ENCODE peak calls at places on chromosomes 6 and 20, in ten cellular contexts. One of them, this sample, is unnamed. For H3K27me3 and H3K4me1, the result is how much of the 10 kb centered on the place peaks cover.

GRCh38 chr6:104686550-104687155 is 173.1 kb downstream of the HACE1 start:
- DNase-seq in heart right ventricle: no peak
- DNase-seq in tibial nerve: no peak
- DNase-seq in psoas muscle: no peak
- DNase-seq in IMR-90: no peak
- DNase-seq in left ventricle myocardium inferior: no peak
- DNase-seq in cardiac muscle cell: no peak
- DNase-seq in CD8-positive, alpha-beta T cell: no peak
- DNase-seq in A673: no peak
- DNase-seq in uterus: no peak
- DNase-seq in this sample: no peak

GRCh38 chr6:20129290-20130088 is 82.8 kb downstream of the MBOAT1 start:
- DNase-seq in psoas muscle: no peak
- DNase-seq in tibial nerve: no peak
- DNase-seq in A673: no peak
- DNase-seq in heart right ventricle: no peak
- DNase-seq in IMR-90: peak
- DNase-seq in cardiac muscle cell: no peak
- DNase-seq in uterus: no peak
- DNase-seq in CD8-positive, alpha-beta T cell: no peak
- DNase-seq in left ventricle myocardium inferior: no peak
- DNase-seq in this sample: no peak

GRCh38 chr6:128173290-128173689 is 272.4 kb upstream of the THEMIS start:
- DNase-seq in A673: no peak
- DNase-seq in IMR-90: peak
- DNase-seq in heart right ventricle: no peak
- DNase-seq in CD8-positive, alpha-beta T cell: no peak
- DNase-seq in psoas muscle: no peak
- DNase-seq in left ventricle myocardium inferior: no peak
- DNase-seq in tibial nerve: no peak
- DNase-seq in cardiac muscle cell: no peak
- DNase-seq in uterus: no peak
- DNase-seq in this sample: no peak

GRCh38 chr20:38049800-38050199 is 16.3 kb downstream of the RPRD1B start:
- DNase-seq in CD8-positive, alpha-beta T cell: no peak
- DNase-seq in left ventricle myocardium inferior: no peak
- DNase-seq in tibial nerve: no peak
- DNase-seq in A673: no peak
- DNase-seq in uterus: no peak
- DNase-seq in psoas muscle: no peak
- DNase-seq in heart right ventricle: no peak
- DNase-seq in IMR-90: peak
- DNase-seq in cardiac muscle cell: no peak
- DNase-seq in this sample: no peak

GRCh38 chr20:8438748-8439147 is 306.7 kb downstream of the PLCB1 start:
- DNase-seq in uterus: no peak
- DNase-seq in psoas muscle: no peak
- DNase-seq in A673: no peak
- DNase-seq in cardiac muscle cell: no peak
- DNase-seq in heart right ventricle: no peak
- DNase-seq in CD8-positive, alpha-beta T cell: no peak
- DNase-seq in left ventricle myocardium inferior: no peak
- DNase-seq in tibial nerve: no peak
- DNase-seq in IMR-90: no peak
- DNase-seq in this sample: no peak

GRCh38 chr6:3334579-3334978 is 75.8 kb downstream of the PSMG4 start:
- DNase-seq in tibial nerve: no peak
- DNase-seq in heart right ventricle: peak
- DNase-seq in uterus: no peak
- DNase-seq in IMR-90: no peak
- DNase-seq in cardiac muscle cell: peak
- DNase-seq in psoas muscle: no peak
- DNase-seq in CD8-positive, alpha-beta T cell: no peak
- DNase-seq in A673: no peak
- DNase-seq in left ventricle myocardium inferior: no peak
- DNase-seq in this sample: peak

GRCh38 chr6:69026243-69026642 is 391.2 kb downstream of the ADGRB3 start:
- DNase-seq in psoas muscle: no peak
- DNase-seq in uterus: no peak
- DNase-seq in CD8-positive, alpha-beta T cell: no peak
- DNase-seq in heart right ventricle: no peak
- DNase-seq in left ventricle myocardium inferior: no peak
- DNase-seq in A673: no peak
- DNase-seq in IMR-90: peak
- DNase-seq in tibial nerve: no peak
- DNase-seq in cardiac muscle cell: no peak
- DNase-seq in this sample: no peak

GRCh38 chr6:31660998-31661866 is 654 bp upstream of the C6orf47 start:
- DNase-seq in tibial nerve: no peak
- DNase-seq in left ventricle myocardium inferior: no peak
- DNase-seq in A673: no peak
- DNase-seq in cardiac muscle cell: no peak
- DNase-seq in psoas muscle: no peak
- DNase-seq in CD8-positive, alpha-beta T cell: no peak
- DNase-seq in heart right ventricle: no peak
- DNase-seq in IMR-90: peak
- DNase-seq in uterus: no peak
- DNase-seq in this sample: no peak

GRCh38 chr20:61918548-61918947 is 147.1 kb downstream of the TAF4 start:
- DNase-seq in tibial nerve: no peak
- DNase-seq in A673: no peak
- DNase-seq in cardiac muscle cell: no peak
- DNase-seq in heart right ventricle: no peak
- DNase-seq in uterus: no peak
- DNase-seq in CD8-positive, alpha-beta T cell: no peak
- DNase-seq in IMR-90: no peak
- DNase-seq in psoas muscle: no peak
- DNase-seq in left ventricle myocardium inferior: no peak
- DNase-seq in this sample: peak

GRCh38 chr20:10060223-10060622 is 25.4 kb downstream of the ANKEF1 start:
- DNase-seq in CD8-positive, alpha-beta T cell: no peak
- DNase-seq in cardiac muscle cell: no peak
- DNase-seq in psoas muscle: no peak
- DNase-seq in IMR-90: no peak
- DNase-seq in tibial nerve: no peak
- DNase-seq in heart right ventricle: no peak
- DNase-seq in left ventricle myocardium inferior: no peak
- DNase-seq in A673: peak
- DNase-seq in uterus: no peak
- DNase-seq in this sample: no peak

GRCh38 chr6:54060286-54060685 is 51.0 kb upstream of the MLIP start:
- DNase-seq in cardiac muscle cell: no peak
- DNase-seq in heart right ventricle: no peak
- DNase-seq in psoas muscle: no peak
- DNase-seq in A673: peak
- DNase-seq in uterus: no peak
- DNase-seq in left ventricle myocardium inferior: no peak
- DNase-seq in tibial nerve: no peak
- DNase-seq in IMR-90: peak
- DNase-seq in CD8-positive, alpha-beta T cell: no peak
- DNase-seq in this sample: no peak

GRCh38 chr20:57695940-57696339 is 13.9 kb downstream of the PMEPA1 start:
- DNase-seq in tibial nerve: no peak
- DNase-seq in heart right ventricle: no peak
- DNase-seq in IMR-90: no peak
- DNase-seq in A673: no peak
- DNase-seq in psoas muscle: no peak
- DNase-seq in cardiac muscle cell: no peak
- DNase-seq in CD8-positive, alpha-beta T cell: no peak
- DNase-seq in left ventricle myocardium inferior: no peak
- DNase-seq in uterus: no peak
- DNase-seq in this sample: peak

DNA sequence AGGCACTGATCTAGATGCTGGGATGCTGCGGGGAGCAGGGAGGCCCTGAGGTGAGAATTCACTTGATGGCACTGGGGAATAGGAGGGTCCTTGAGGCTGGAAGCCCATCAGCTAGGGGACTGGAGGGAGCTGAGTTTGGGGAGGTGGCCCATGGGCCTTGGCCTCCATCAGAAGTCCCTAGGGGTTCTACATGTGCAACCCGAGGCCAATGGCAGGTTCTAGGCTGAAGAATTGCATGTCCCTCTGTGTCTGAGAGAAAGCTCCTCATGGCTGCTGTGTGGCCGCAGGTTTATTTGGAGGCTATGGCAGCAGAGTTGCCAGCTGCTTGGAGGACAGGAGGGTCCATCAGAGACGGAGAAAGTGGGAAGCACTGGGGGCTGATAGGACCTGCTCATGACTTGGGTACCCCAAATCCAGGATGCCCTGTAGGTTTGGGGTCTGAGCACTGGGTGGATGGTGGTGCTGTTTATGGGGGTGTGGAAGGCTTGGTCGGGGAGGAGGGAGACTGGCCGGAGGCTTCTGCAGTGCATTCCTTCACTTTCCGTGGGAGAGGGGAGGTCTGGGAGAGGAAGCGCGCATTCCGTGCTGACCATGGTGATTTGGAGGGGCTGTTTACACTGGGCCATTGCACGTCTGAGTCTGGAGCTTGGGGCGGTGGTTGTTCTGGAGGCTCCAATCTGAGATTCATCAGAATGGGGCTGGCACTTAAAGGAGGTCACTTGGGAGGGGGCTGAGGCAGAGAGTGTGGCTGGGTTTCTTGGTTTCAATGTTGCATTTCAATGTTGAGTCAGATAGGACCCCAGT is 24.7 kb upstream of the PHACTR3 start:
- DNase-seq in A673: no peak
- DNase-seq in psoas muscle: no peak
- DNase-seq in heart right ventricle: no peak
- DNase-seq in left ventricle myocardium inferior: no peak
- DNase-seq in cardiac muscle cell: no peak
- DNase-seq in uterus: no peak
- DNase-seq in IMR-90: no peak
- DNase-seq in tibial nerve: no peak
- DNase-seq in CD8-positive, alpha-beta T cell: no peak
- DNase-seq in this sample: no peak
- H3K27me3 ChIP-seq in A673: under half
- H3K27me3 ChIP-seq in psoas muscle: under half
- H3K27me3 ChIP-seq in heart right ventricle: under half
- H3K27me3 ChIP-seq in left ventricle myocardium inferior: under half
- H3K27me3 ChIP-seq in cardiac muscle cell: under half
- H3K27me3 ChIP-seq in uterus: under half
- H3K27me3 ChIP-seq in IMR-90: under half
- H3K27me3 ChIP-seq in tibial nerve: under half
- H3K27me3 ChIP-seq in CD8-positive, alpha-beta T cell: under half
- H3K27me3 ChIP-seq in this sample: under half

GRCh38 chr20:1833728-1834726 is 61.2 kb upstream of the SIRPA start:
- DNase-seq in CD8-positive, alpha-beta T cell: no peak
- DNase-seq in heart right ventricle: no peak
- DNase-seq in left ventricle myocardium inferior: no peak
- DNase-seq in psoas muscle: no peak
- DNase-seq in tibial nerve: no peak
- DNase-seq in A673: no peak
- DNase-seq in IMR-90: no peak
- DNase-seq in uterus: no peak
- DNase-seq in cardiac muscle cell: peak
- DNase-seq in this sample: no peak
- H3K27ac ChIP-seq in CD8-positive, alpha-beta T cell: no peak
- H3K27ac ChIP-seq in heart right ventricle: no peak
- H3K27ac ChIP-seq in left ventricle myocardium inferior: no peak
- H3K27ac ChIP-seq in psoas muscle: no peak
- H3K27ac ChIP-seq in tibial nerve: no peak
- H3K27ac ChIP-seq in A673: peak
- H3K27ac ChIP-seq in IMR-90: no peak
- H3K27ac ChIP-seq in uterus: no peak
- H3K27ac ChIP-seq in cardiac muscle cell: no peak
- H3K27ac ChIP-seq in this sample: no peak

DNA sequence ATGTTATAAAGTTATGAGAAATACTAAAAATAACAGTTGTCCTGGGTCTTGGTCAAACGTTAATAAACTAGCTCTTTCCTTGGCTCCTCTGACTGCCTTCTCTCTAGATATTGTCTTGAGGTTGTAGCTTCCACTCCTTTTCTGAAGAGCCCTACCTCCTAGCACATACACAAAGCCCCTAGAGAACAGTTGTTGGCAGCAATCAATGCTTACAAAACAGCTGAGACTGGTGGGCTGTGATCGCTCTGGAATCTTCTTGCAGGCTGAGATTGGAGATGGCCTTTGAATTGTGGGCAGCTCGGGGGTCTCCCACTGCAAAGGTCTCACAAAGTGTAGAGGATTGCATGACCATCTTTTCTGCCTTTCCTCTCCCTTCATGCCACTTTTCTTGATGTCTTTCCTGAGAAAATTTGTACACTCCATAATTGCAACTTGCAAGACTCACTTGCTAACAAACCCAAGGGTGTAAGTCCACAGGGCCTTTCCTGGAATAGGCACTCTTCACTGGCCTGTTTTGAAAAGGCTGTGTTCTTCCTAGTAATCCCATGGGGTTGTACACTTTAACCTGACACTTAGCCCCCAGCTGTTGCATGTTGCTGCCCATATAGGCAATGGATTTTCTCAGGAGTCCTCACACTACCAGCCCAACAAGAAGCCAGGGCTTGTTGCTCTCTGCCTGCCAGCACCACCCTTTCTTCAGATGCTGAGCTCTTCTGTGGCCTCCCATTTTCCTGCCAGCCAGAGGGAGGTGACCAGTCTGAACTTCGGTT is 99.9 kb downstream of the TCP11 start:
- DNase-seq in tibial nerve: no peak
- DNase-seq in A673: no peak
- DNase-seq in heart right ventricle: no peak
- DNase-seq in cardiac muscle cell: no peak
- DNase-seq in psoas muscle: no peak
- DNase-seq in IMR-90: no peak
- DNase-seq in uterus: no peak
- DNase-seq in CD8-positive, alpha-beta T cell: no peak
- DNase-seq in left ventricle myocardium inferior: no peak
- DNase-seq in this sample: no peak
- H3K4me1 ChIP-seq in tibial nerve: half or more
- H3K4me1 ChIP-seq in A673: under half
- H3K4me1 ChIP-seq in heart right ventricle: half or more
- H3K4me1 ChIP-seq in cardiac muscle cell: under half
- H3K4me1 ChIP-seq in psoas muscle: under half
- H3K4me1 ChIP-seq in IMR-90: under half
- H3K4me1 ChIP-seq in uterus: under half
- H3K4me1 ChIP-seq in CD8-positive, alpha-beta T cell: under half
- H3K4me1 ChIP-seq in left ventricle myocardium inferior: half or more
- H3K4me1 ChIP-seq in this sample: under half

DNA sequence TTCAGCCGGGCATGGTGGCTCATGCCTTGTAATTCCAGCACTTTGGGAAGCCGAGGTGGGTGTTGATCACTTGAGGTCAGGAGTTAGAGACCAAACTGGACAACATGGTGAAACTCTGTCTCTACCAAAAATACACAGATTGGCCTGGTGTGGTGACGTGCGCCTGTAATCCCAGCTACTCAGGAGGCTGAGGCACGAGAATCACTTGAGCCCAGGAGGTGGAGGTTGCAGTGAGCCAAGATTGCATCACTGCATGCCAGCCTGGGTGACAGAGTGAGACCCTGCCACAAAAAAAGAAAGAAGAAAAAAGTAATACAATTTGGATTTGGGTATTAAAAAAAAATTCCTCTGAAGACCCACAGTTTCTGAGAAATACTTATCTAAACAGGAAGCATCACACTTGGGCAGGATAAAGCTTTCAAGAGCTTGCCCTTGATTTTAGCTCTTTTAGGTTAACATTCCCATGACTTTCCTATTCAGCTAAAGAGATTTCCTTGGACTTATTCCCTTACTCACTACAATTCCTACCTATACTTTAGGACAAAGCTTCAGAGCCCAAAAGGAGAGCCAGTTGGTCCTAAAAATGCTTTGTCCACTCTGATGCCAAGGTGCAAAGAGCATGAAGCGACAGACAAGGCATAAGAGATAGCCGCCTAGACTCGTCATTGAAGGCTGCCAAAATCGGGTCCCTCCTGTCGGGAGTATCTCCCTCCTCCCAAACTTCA is 1.9 kb downstream of the ELOVL2 start:
- DNase-seq in tibial nerve: no peak
- DNase-seq in psoas muscle: no peak
- DNase-seq in CD8-positive, alpha-beta T cell: no peak
- DNase-seq in cardiac muscle cell: no peak
- DNase-seq in A673: no peak
- DNase-seq in IMR-90: no peak
- DNase-seq in left ventricle myocardium inferior: no peak
- DNase-seq in uterus: no peak
- DNase-seq in heart right ventricle: no peak
- DNase-seq in this sample: no peak
- H3K27me3 ChIP-seq in tibial nerve: under half
- H3K27me3 ChIP-seq in psoas muscle: under half
- H3K27me3 ChIP-seq in CD8-positive, alpha-beta T cell: under half
- H3K27me3 ChIP-seq in cardiac muscle cell: half or more
- H3K27me3 ChIP-seq in A673: under half
- H3K27me3 ChIP-seq in IMR-90: under half
- H3K27me3 ChIP-seq in left ventricle myocardium inferior: half or more
- H3K27me3 ChIP-seq in uterus: under half
- H3K27me3 ChIP-seq in heart right ventricle: half or more
- H3K27me3 ChIP-seq in this sample: under half

This sample was measured in right cardiac atrium.